ENCODE peak calls at places on chromosome 22, in ten cellular contexts. S is stimulated activated CD4-positive, alpha-beta T cell treated with anti-CD3 and anti-CD28 coated beads, Interleukin-15, amount 100 ng/mL, for 24 hours; J is WERI-Rb-1; X is H7; M is fibroblast of pulmonary artery; V is NCI-H187 treated with DMSO at 0.1 percent for 48 hours; W is OCI-LY7; F is prostate gland; H is NCI-H774; I is choroid plexus epithelial cell. T is an unnamed sample.

GRCh38 chr22:46023558-46023981 is 46.6 kb upstream of the WNT7B start:
- DNase-seq in S (no peak), J (no peak), X (peak), M (peak), V (no peak), W (no peak), F (no peak), H (no peak), I (no peak), T (no peak)

GRCh38 chr22:27537481-27537891 is 264.1 kb downstream of the MN1 start:
- DNase-seq in S (no peak), J (no peak), X (no peak), M (peak), V (no peak), W (no peak), F (no peak), H (no peak), I (peak), T (no peak)

GRCh38 chr22:41446057-41446501 is 522 bp downstream of the TOB2 start:
- DNase-seq in S (peak), J (no peak), X (peak), M (no peak), V (no peak), W (no peak), F (peak), H (no peak), I (peak), T (no peak)

GRCh38 chr22:24730864-24731263 is 43.7 kb downstream of the PIWIL3 start:
- DNase-seq in S (no peak), J (no peak), X (no peak), M (no peak), V (no peak), W (no peak), F (no peak), H (no peak), I (no peak), T (no peak)

GRCh38 chr22:21677606-21678443 is 12.0 kb downstream of the PPIL2 start:
- DNase-seq in S (no peak), J (no peak), X (no peak), M (no peak), V (peak), W (no peak), F (no peak), H (peak), I (peak), T (no peak)

GRCh38 chr22:48218889-48219420 is 1456.5 kb downstream of the TBC1D22A start:
- DNase-seq in S (no peak), J (no peak), X (peak), M (no peak), V (no peak), W (no peak), F (no peak), H (no peak), I (no peak), T (no peak)

GRCh38 chr22:44955102-44955501 is 54.7 kb downstream of the PHF21B start:
- DNase-seq in S (no peak), J (no peak), X (no peak), M (no peak), V (no peak), W (peak), F (no peak), H (no peak), I (no peak), T (no peak)

GRCh38 chr22:25060522-25061071 is 108.1 kb downstream of the KIAA1671 start:
- DNase-seq in S (peak), J (no peak), X (peak), M (no peak), V (no peak), W (no peak), F (no peak), H (no peak), I (peak), T (peak)

GRCh38 chr22:47206185-47206584 is 443.7 kb downstream of the TBC1D22A start:
- DNase-seq in S (no peak), J (no peak), X (no peak), M (no peak), V (no peak), W (no peak), F (no peak), H (no peak), I (no peak), T (no peak)

GRCh38 chr22:40204331-40205116 is 26.8 kb downstream of the TNRC6B start:
- DNase-seq in S (no peak), J (peak), X (no peak), M (peak), V (no peak), W (no peak), F (no peak), H (no peak), I (peak), T (no peak)

GRCh38 chr22:22111267-22111751 is 128.7 kb upstream of the TOP3B start:
- DNase-seq in S (peak), J (no peak), X (no peak), M (peak), V (no peak), W (peak), F (no peak), H (no peak), I (peak), T (peak)